ENCODE peak calls at places on chromosomes 13 and 19, in seven cellular contexts. Q is pancreas, E is tibial nerve, O is cardiac muscle cell, T is ascending aorta, J is mesendoderm, L is heart left ventricle. R is an unnamed sample. For H3K4me1, the result is how much of the 10 kb centered on the place peaks cover.

GRCh38 chr19:30565680-30566079 is 193.5 kb downstream of the ZNF536 start:
- DNase-seq in O (peak), E (no peak), J (no peak), Q (no peak), T (no peak), L (no peak), R (no peak)

GRCh38 chr13:33351324-33351723 is 65.8 kb upstream of the STARD13 start:
- DNase-seq in L (no peak), O (no peak), E (no peak), J (no peak), T (no peak), Q (no peak), R (no peak)

GRCh38 chr13:68749801-68750200 is 1357.8 kb upstream of the ATXN8OS start:
- DNase-seq in O (no peak), T (no peak), J (no peak), E (no peak), Q (no peak), L (no peak), R (no peak)

GRCh38 chr19:13277104-13277809 is 127.0 kb downstream of the IER2 start:
- DNase-seq in Q (peak), T (peak), L (peak), J (peak), O (peak), E (no peak), R (peak)

GRCh38 chr13:110574161-110574560 is 12.6 kb upstream of the RAB20 start:
- DNase-seq in O (peak), Q (no peak), E (no peak), L (no peak), J (no peak), T (no peak), R (no peak)

GRCh38 chr19:57887195-57887941 is 1.5 kb downstream of the ZNF814 start:
- DNase-seq in J (peak), E (no peak), T (no peak), L (no peak), Q (no peak), O (peak), R (no peak)

GRCh38 chr13:48492123-48493075 is 40.5 kb downstream of the RCBTB2 start:
- DNase-seq in J (no peak), Q (peak), L (peak), O (peak), T (peak), E (peak), R (peak)

GRCh38 chr19:17402982-17403855 is 2.2 kb downstream of the BST2 start:
- DNase-seq in L (no peak), J (peak), O (peak), Q (no peak), T (no peak), E (no peak), R (peak)

GRCh38 chr13:99689955-99690354 is 188.7 kb downstream of the TM9SF2 start:
- DNase-seq in J (peak), Q (no peak), T (no peak), O (no peak), E (no peak), L (no peak), R (no peak)

GRCh38 chr13:99688776-99689175 is 187.5 kb downstream of the TM9SF2 start:
- DNase-seq in E (no peak), T (no peak), Q (no peak), O (no peak), L (no peak), J (peak), R (no peak)

GRCh38 chr13:99687728-99688397 is 186.6 kb downstream of the TM9SF2 start:
- DNase-seq in E (no peak), J (peak), Q (no peak), T (no peak), L (no peak), O (no peak), R (no peak)

GRCh38 chr13:99686944-99687382 is 185.7 kb downstream of the TM9SF2 start:
- DNase-seq in O (no peak), L (no peak), E (no peak), T (no peak), Q (no peak), J (peak), R (no peak)

DNA sequence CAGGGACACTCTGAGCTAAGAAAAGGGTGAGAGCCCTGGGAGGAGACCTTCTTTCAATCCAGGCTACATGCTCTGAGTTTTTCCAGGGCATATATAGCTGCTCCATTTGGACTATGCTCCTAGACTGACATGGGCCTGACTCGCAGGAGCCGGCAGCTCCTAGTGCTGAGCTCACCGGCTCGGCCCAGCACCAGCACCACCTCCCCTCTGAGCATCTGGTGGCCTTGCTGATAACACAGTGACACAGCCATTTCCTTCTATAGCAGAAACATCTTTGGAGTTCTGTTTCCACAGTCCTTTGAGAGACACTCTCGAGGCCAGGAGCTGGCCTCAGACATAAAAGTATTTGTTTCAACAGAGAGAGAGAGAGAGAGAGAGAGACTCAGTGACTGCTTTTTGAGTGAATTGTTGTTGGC is 184.9 kb downstream of the TM9SF2 start:
- DNase-seq in T (no peak), J (peak), O (peak), E (no peak), Q (peak), L (peak), R (no peak)
- H3K4me1 ChIP-seq in T (under half), J (under half), O (under half), E (under half), Q (under half), L (under half), R (under half)

DNA sequence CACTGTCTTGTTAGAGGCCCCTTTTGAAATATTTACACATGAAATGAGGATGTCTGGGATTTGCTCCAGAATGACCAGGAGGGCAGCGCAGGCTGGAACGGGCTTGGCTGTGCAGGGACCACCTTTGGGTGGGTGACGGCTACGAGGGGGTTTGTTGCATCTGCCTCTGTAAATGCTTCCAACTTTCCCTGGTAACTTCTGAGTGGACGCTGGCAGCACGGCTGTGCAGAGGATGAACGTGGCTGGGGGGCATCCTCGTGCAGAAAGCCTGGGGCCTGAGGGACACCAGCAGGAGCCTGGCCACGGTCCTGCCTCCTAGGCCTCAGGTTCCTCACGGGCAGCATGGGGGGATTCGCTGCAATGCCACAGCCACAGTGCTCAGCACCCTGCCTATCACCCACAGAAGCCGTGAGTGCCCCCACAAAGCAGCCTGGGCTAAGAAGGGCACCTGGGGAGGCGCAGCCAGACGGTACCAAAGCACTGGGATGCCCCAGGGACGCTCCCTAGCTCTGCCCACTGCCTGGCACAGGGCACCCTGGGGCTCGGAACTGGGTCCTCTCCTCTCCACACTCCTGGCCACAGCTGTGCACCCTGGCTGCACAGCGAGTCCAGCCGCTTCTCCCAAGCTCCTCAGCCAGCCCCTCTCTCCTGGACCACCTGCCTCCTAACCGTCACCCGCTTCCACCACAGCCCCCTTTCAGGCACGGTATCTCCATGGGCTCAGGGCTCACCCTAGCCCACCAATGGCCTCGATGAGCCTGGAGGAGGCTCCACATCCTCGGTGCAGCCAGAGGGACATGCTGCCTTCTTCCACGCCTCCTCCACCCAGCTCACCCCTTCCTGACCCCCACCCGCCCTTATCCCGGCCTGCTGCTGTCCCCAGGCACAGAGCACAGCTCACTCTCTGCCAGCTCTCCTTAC is 44.5 kb downstream of the MLLT1 start:
- DNase-seq in Q (peak), O (no peak), E (no peak), J (no peak), T (no peak), L (no peak), R (no peak)
- H3K4me1 ChIP-seq in Q (under half), O (under half), E (under half), J (under half), T (under half), L (half or more), R (under half)

GRCh38 chr19:38700933-38701454 is 43.3 kb downstream of the CAPN12 start:
- DNase-seq in Q (no peak), T (no peak), O (no peak), L (no peak), J (no peak), E (no peak), R (no peak)
- H3K4me1 ChIP-seq in Q (under half), T (under half), O (under half), L (half or more), J (under half), E (under half), R (under half)

GRCh38 chr13:109436841-109437240 is 349.5 kb downstream of the IRS2 start:
- DNase-seq in Q (no peak), T (no peak), J (no peak), L (no peak), E (no peak), O (no peak), R (no peak)
- H3K4me1 ChIP-seq in Q (under half), T (under half), J (under half), L (under half), E (under half), O (under half), R (under half)

DNA sequence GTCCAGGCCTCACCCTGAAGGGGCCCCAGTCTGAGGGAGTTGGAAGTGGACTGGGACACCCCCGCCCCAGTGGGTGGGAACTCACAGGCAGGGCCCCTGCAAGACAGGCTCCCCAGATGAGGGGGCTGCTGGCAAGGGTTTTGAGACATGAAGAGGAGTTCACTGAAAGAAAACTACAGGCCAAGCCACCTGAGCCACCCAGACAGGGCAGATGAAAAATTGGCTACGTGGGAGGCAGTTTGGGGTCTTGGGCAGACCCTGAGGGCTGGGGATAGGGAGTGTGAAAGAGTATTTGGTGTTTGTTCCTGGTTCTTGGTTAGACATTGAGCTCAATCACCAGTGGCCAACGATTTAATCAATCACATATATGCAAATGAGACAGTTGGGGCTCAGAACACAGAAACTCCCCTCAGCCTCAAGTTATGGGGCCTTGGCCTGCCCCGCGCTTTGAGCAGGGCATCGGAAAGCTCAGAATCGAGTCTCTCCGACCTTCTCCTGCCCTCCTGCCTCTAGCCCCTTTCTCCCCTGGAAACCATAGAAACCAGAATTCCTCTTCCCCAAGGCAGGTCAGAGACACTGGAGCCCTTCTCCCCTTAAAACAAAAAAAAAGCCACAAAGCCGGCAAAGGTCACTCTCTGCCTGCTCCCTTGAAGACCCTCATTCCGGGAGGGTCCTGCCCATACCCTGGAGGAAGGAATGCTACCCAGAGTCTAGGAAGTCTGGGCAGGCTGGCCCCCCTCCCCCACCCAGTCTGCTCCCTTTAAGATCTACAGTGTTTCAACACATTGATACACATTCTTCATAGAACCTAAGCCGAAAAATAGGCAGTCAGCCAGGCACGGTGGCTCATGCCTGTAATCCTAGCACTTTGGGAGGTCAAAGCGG is 1.3 kb upstream of the ISYNA1 start:
- DNase-seq in O (no peak), E (no peak), T (no peak), Q (no peak), L (no peak), J (no peak), R (no peak)
- H3K4me1 ChIP-seq in O (under half), E (under half), T (under half), Q (under half), L (under half), J (under half), R (under half)

GRCh38 chr19:18488838-18489626 is 32.8 kb downstream of the ELL start:
- DNase-seq in Q (peak), E (no peak), T (no peak), L (no peak), J (peak), O (peak), R (peak)

GRCh38 chr19:18488403-18488723 is 33.5 kb downstream of the ELL start:
- DNase-seq in T (no peak), L (no peak), Q (no peak), E (no peak), O (no peak), J (peak), R (no peak)

GRCh38 chr19:18489627-18490184 is 32.2 kb downstream of the ELL start:
- DNase-seq in E (no peak), T (no peak), Q (no peak), J (no peak), L (no peak), O (no peak), R (no peak)

GRCh38 chr19:18491995-18492953 is 29.6 kb downstream of the ELL start:
- DNase-seq in T (no peak), J (no peak), O (no peak), Q (no peak), L (no peak), E (no peak), R (no peak)

DNA sequence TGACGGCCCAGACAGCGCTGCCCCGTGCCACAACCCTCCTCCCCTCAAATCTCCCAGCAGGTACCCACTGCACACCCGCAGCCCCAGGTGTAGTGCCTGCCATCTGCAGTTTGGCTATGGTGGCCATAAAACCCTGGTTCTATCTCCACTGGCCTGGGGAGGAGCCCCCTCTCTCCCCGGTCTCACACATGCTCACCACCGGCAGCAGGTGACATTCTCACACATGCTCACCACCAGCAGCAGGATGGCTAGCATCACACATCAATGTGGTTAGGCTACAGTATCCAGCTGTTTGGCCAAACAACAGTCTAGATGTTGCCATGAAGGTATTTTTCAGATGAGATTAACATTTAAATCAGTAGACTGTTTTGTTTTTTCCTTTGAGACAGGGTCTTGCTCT is 31.2 kb downstream of the ELL start:
- DNase-seq in T (no peak), E (no peak), O (no peak), L (no peak), J (no peak), Q (no peak), R (no peak)
- H3K4me1 ChIP-seq in T (under half), E (under half), O (under half), L (half or more), J (under half), Q (under half), R (under half)

DNA sequence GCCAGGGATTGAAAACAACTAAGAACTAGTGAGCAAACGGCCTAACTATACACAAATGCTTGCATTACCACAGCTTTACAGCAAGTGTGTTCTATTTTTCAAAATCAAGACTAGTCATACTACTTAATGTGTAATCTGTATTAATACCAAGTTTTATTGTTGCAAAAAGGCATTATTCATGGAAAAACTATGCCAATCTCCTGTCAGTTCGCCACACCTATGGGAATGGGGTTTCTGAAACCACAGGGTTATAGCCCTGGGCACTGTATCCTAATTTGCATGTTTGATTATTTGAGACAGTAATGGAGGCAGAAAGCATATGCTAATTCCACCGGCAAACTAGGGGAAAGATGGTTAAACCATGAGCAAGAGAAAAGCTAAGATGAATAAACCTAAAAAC is 14.3 kb downstream of the GAS6 start:
- DNase-seq in O (no peak), L (no peak), Q (no peak), E (no peak), J (no peak), T (no peak), R (no peak)
- H3K4me1 ChIP-seq in O (under half), L (half or more), Q (under half), E (under half), J (under half), T (under half), R (under half)

GRCh38 chr13:35039012-35039411 is 96.9 kb downstream of the NBEA start:
- DNase-seq in T (no peak), E (no peak), J (no peak), O (no peak), Q (no peak), L (no peak), R (no peak)
- H3K4me1 ChIP-seq in T (under half), E (under half), J (under half), O (under half), Q (under half), L (under half), R (under half)

DNA sequence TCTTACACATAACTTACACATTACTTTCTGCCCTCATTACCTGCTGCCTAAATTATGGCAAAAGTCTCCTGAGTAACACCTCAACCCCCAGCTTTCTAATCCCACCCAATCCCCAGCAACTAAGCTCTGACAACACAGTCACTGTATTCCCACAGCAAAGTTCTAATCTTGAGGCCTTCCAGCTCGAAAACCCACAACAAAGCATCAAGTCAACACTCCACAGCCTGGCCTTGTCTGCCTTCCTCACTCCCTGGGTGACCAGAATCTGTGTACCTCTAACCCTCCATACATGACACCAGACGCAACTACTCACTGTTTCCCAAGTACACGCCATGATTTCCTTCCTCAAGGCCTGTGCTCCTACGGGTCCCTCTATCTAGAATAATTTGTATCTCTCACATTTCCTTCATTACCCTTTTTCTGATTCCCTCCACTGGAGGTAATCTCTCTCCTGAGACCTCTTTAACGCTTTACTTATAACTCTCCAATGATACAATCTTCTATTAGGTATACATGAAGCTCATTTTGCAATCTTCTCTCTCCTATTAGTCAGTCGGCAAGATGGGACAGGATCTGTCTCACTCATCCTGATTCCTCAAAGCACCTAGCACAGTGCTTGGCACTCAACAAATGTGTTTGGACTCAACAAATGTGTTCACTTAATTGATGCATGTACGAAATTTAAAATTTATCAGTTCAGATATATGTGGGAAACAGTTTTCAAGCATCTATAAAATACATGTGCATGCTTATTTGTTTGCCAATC is 87.6 kb upstream of the DOCK9 start:
- DNase-seq in J (no peak), O (no peak), L (no peak), T (no peak), E (no peak), Q (no peak), R (no peak)
- H3K4me1 ChIP-seq in J (under half), O (under half), L (under half), T (under half), E (under half), Q (under half), R (under half)

DNA sequence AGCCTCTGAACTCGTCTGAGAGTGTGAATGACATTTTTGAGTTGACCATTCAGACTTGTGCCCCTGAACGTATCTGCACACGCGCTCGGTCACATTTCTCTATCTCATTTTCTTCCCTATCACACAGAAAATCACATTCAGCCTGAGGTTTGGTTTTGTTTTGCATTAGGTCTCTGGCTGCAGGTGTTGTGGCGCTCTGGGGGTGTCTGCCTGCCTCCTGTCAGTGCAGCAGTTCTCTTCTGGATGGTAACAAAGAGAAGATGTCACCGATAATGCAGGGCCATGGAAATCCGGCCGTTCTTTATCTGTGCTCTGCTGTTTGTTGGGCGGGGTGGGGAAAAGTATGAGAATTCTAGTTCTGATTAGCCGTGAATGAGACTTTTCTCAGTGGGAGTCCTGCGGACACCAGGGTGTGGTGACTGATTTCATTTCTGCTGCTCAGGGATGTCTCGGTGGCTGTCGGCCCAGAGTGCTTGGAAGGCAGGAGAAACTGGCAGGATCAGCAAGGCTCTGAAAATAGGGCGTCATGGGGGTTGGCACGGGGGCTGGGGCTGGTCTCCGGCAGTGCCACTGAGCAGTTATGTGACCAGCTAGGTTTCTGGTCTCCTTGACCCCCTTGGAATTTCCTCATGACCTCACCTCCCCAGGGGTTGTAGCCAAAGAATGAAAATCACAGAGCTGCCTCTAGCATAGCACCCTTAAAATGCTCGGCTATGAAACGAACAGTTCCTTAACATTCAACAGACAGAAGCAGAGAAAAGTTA is 5.1 kb downstream of the RNF113B start:
- DNase-seq in L (peak), T (no peak), J (peak), Q (no peak), E (peak), O (no peak), R (no peak)
- H3K4me1 ChIP-seq in L (under half), T (under half), J (under half), Q (under half), E (under half), O (under half), R (under half)